ENCODE peak calls at places on chromosomes 6 and 20, in eight cellular contexts. K is HL-60, V is A549, D is HCT116, F is K562, I is SK-N-SH, N is GM23338, G is GM12878. U is an unnamed sample.

GRCh38 chr6:170028629-170029345 is 262.1 kb downstream of the DLL1 start:
- DNase-seq in I (no peak), V (no peak), D (no peak), F (no peak), N (no peak), G (no peak), K (no peak), U (no peak)

GRCh38 chr6:2793491-2794151 is 28.4 kb downstream of the WRNIP1 start:
- DNase-seq in G (no peak), V (no peak), K (peak; percentile 98), N (no peak), D (no peak), F (no peak), I (no peak), U (no peak)

GRCh38 chr6:3294921-3295871 is 36.4 kb downstream of the PSMG4 start:
- DNase-seq in F (no peak), K (no peak), G (no peak), D (no peak), V (peak; percentile 16), I (peak; percentile 52), N (peak; percentile 48), U (no peak)

GRCh38 chr6:158978752-158979151 is 21.2 kb downstream of the RSPH3 start:
- DNase-seq in I (no peak), N (no peak), D (no peak), K (no peak), F (no peak), G (no peak), V (no peak), U (no peak)

GRCh38 chr6:14120556-14120955 is 3.0 kb downstream of the CD83 start:
- DNase-seq in K (no peak), I (no peak), G (no peak), N (no peak), F (no peak), V (no peak), D (no peak), U (no peak)

GRCh38 chr20:31833130-31833930 is 12.1 kb downstream of the FOXS1 start:
- DNase-seq in V (peak; percentile 68), N (peak; percentile 98), D (peak; percentile 36), G (no peak), I (peak; percentile 90), K (peak; percentile 54), F (peak; percentile 83), U (no peak)

GRCh38 chr20:59402697-59403096 is 102.3 kb downstream of the EDN3 start:
- DNase-seq in K (peak; percentile 4), I (peak; percentile 41), D (no peak), G (no peak), N (no peak), V (peak; percentile 56), F (no peak), U (no peak)

GRCh38 chr6:168908166-168908565 is 345.5 kb downstream of the THBS2 start:
- DNase-seq in F (no peak), N (no peak), G (no peak), K (no peak), I (no peak), D (no peak), V (no peak), U (no peak)

GRCh38 chr20:62337558-62338293 is 29.4 kb downstream of the LAMA5 start:
- DNase-seq in N (no peak), F (no peak), K (peak; percentile 50), V (no peak), G (peak; percentile 36), D (no peak), I (no peak), U (no peak)

GRCh38 chr6:151704383-151704782 is 103.1 kb upstream of the ESR1 start:
- DNase-seq in D (no peak), K (no peak), I (no peak), F (no peak), V (no peak), G (no peak), N (no peak), U (no peak)

GRCh38 chr6:145749632-145750031 is 14.3 kb upstream of the EPM2A start:
- DNase-seq in N (no peak), V (peak; percentile 49), K (no peak), F (peak; percentile 79), G (no peak), I (no peak), D (no peak), U (no peak)

GRCh38 chr6:37029249-37029959 is 23.9 kb downstream of the FGD2 start:
- DNase-seq in G (no peak), D (peak; percentile 79), I (peak; percentile 86), N (peak; percentile 81), K (peak; percentile 84), V (peak; percentile 88), F (peak; percentile 97), U (no peak)

GRCh38 chr6:95551678-95552324 is 25.5 kb upstream of the MANEA start:
- DNase-seq in D (no peak), K (no peak), N (no peak), I (no peak), G (no peak), V (no peak), F (no peak), U (no peak)

GRCh38 chr6:31270788-31271640 is 878 bp downstream of the HLA-C start:
- DNase-seq in I (peak; percentile 49), N (peak; percentile 68), D (no peak), F (no peak), K (peak; percentile 12), V (peak; percentile 15), G (no peak), U (no peak)

GRCh38 chr20:63089051-63089907 is 82.5 kb upstream of the BHLHE23 start:
- DNase-seq in I (peak; percentile 46), V (no peak), G (no peak), D (no peak), K (no peak), F (no peak), N (no peak), U (no peak)

GRCh38 chr6:3592371-3592941 is 135.6 kb upstream of the SLC22A23 start:
- DNase-seq in K (peak; percentile 59), D (peak; percentile 24), I (no peak), N (no peak), G (no peak), F (no peak), V (peak; percentile 95), U (peak; percentile 73)

GRCh38 chr6:152496731-152497130 is 140.4 kb downstream of the SYNE1 start:
- DNase-seq in F (no peak), V (no peak), I (no peak), G (no peak), K (no peak), D (no peak), N (peak; percentile 19), U (no peak)

GRCh38 chr6:112086744-112087135 is 542 bp downstream of the TUBE1 start:
- DNase-seq in I (peak; percentile 38), N (peak; percentile 56), V (peak; percentile 51), D (peak; percentile 34), F (peak; percentile 41), G (peak; percentile 3), K (peak; percentile 43), U (no peak)

GRCh38 chr6:40536442-40536841 is 50.7 kb downstream of the LRFN2 start:
- DNase-seq in G (no peak), N (peak; percentile 76), F (peak; percentile 20), V (peak; percentile 15), K (no peak), D (no peak), I (peak; percentile 31), U (no peak)

GRCh38 chr6:106692112-106692822 is 62.9 kb downstream of the QRSL1 start:
- DNase-seq in I (no peak), N (peak; percentile 90), K (no peak), V (peak; percentile 28), G (no peak), D (no peak), F (no peak), U (no peak)

GRCh38 chr6:106213660-106214276 is 111.8 kb downstream of the ATG5 start:
- DNase-seq in K (no peak), N (no peak), I (no peak), D (no peak), F (no peak), G (no peak), V (no peak), U (no peak)

GRCh38 chr6:126913658-126914057 is 204.8 kb upstream of the RSPO3 start:
- DNase-seq in I (no peak), F (no peak), G (no peak), K (no peak), V (no peak), N (no peak), D (no peak), U (no peak)

DNA sequence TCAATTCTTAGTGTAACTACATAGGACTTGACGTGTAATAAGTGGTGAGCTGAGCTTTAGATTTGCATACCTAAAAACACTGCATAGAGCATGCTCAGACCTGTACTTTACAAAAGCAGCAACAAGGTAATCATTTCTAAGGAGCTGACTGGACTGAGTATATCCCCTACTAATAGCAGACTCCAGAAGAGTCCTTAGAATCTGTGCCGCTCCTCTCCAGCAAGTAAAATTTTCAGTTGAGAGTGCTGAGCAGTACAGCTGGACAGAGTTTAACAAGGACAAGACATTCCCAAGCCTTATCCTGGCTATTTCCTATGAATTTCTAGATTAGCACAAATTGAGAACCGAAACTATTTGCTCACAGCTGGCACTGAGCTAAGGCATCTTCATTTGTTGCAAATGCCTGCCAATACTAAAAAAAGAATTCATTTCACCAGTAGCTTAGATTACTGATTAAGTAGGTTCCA is 26.1 kb upstream of the KLHL31 start:
- DNase-seq in F (no peak), K (no peak), D (no peak), V (no peak), G (peak; percentile 25), I (no peak), N (no peak), U (no peak)
- TF ChIP-seq REST in F (no peak), K (no peak), D (no peak), V (no peak), G (no peak), I (no peak), N (no peak), U (no peak)

DNA sequence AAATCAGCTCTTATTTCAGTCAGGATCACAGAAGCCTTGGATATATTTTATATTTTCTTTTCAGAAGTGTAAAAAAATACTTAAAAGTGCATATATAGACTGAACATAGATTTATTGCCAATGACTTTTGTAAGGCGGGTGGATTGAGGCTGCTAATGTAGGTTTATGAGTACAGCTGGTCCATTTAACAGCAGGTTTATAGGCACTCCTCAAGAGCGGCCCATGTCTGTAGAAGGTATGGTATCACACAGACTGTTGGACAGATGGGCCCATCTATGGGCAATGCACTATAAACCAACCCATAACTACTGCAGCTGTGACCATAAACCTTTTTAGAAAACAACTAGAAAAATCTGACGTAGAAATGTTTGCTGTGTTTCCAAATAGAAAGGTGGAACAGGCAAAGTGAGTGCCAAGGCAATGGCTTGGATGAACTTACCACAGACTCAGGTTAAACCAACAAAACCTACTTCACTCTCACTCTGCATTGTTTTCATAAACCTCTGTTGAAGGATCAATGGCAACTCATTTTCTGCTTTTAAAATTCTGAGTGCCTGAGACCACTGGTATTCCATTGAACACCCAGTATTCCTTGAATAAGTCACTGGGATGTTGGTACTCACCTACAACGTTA is 170.6 kb upstream of the EYA4 start:
- DNase-seq in G (no peak), I (no peak), V (no peak), N (no peak), D (no peak), K (no peak), F (no peak), U (no peak)
- TF ChIP-seq REST in G (no peak), I (no peak), V (no peak), N (no peak), D (no peak), K (no peak), F (no peak), U (no peak)

GRCh38 chr6:113842165-113842564 is 15.0 kb upstream of the MARCKS start:
- DNase-seq in D (no peak), G (no peak), K (no peak), F (no peak), I (no peak), V (no peak), N (no peak), U (no peak)
- TF ChIP-seq REST in D (no peak), G (no peak), K (no peak), F (no peak), I (no peak), V (no peak), N (no peak), U (no peak)

GRCh38 chr20:36754656-36755222 is 8.8 kb upstream of the NDRG3 start:
- DNase-seq in G (no peak), N (peak; percentile 88), K (peak; percentile 59), D (peak; percentile 37), V (peak; percentile 77), I (peak; percentile 71), F (peak; percentile 69), U (peak; percentile 78)
- TF ChIP-seq REST in G (no peak), N (no peak), K (no peak), D (no peak), V (no peak), I (no peak), F (no peak), U (no peak)